ENCODE peak calls at places on chromosomes 13 and 19, in four cellular contexts. C is GM12878, A is HepG2, H is K562. N is an unnamed sample.

GRCh38 chr13:77026783-77027621 is at the start of gene FBXL3:
- DNase-seq in H (peak; percentile 86), A (peak; percentile 46), C (peak; percentile 35), N (peak; percentile 75)

GRCh38 chr19:13627531-13627930 is 121.3 kb upstream of the CACNA1A start:
- DNase-seq in H (no peak), C (no peak), A (no peak), N (no peak)

GRCh38 chr13:110388141-110388943 is 81.3 kb downstream of the COL4A2 start:
- DNase-seq in A (no peak), H (no peak), C (no peak), N (peak; percentile 29)

GRCh38 chr19:10501971-10502523 is 1.1 kb downstream of the KEAP1 start:
- DNase-seq in H (peak; percentile 42), A (peak; percentile 33), C (no peak), N (peak; percentile 45)

GRCh38 chr13:74883834-74884233 is 598.1 kb downstream of the TBC1D4 start:
- DNase-seq in C (no peak), H (no peak), A (no peak), N (no peak)

GRCh38 chr13:38766799-38767198 is 79.9 kb downstream of the FREM2 start:
- DNase-seq in H (no peak), C (no peak), A (no peak), N (no peak)

GRCh38 chr19:29708553-29709439 is 6.3 kb downstream of the C19orf12 start:
- DNase-seq in A (peak; percentile 79), C (no peak), H (no peak), N (no peak)

GRCh38 chr13:25699056-25699455 is 327.3 kb downstream of the ATP8A2 start:
- DNase-seq in A (no peak), C (no peak), H (no peak), N (no peak)

GRCh38 chr13:49356224-49356623 is 87.6 kb downstream of the CAB39L start:
- DNase-seq in C (no peak), H (no peak), A (no peak), N (no peak)

GRCh38 chr19:45477713-45478453 is 10.1 kb downstream of the FOSB start:
- DNase-seq in A (no peak), H (no peak), C (no peak), N (no peak)

GRCh38 chr13:39916330-39916729 is 260.9 kb downstream of the COG6 start:
- DNase-seq in H (no peak), C (no peak), A (no peak), N (no peak)

GRCh38 chr19:46710687-46711086 is 6.2 kb downstream of the PRKD2 start:
- DNase-seq in C (no peak), H (peak; percentile 68), A (no peak), N (peak; percentile 83)

GRCh38 chr13:27797228-27797624 is 4.9 kb downstream of the GSX1 start:
- DNase-seq in C (no peak), A (no peak), H (no peak), N (peak; percentile 78)

GRCh38 chr19:54684537-54684936 is 21.8 kb downstream of the LILRB4 start:
- DNase-seq in H (peak; percentile 64), C (no peak), A (peak; percentile 49), N (peak; percentile 28)

GRCh38 chr19:45215391-45216191 is 29.6 kb downstream of the EXOC3L2 start:
- DNase-seq in A (no peak), C (no peak), H (no peak), N (peak; percentile 54)

GRCh38 chr13:28753208-28753892 is 34.6 kb upstream of the SLC46A3 start:
- DNase-seq in H (no peak), C (no peak), A (peak; percentile 75), N (peak; percentile 36)

GRCh38 chr19:7360393-7360984 is 11.8 kb downstream of the ARHGEF18 start:
- DNase-seq in H (no peak), C (no peak), A (no peak), N (no peak)

GRCh38 chr19:45455707-45456499 is 11.9 kb upstream of the FOSB start:
- DNase-seq in H (peak; percentile 88), A (peak; percentile 89), C (no peak), N (peak; percentile 78)

GRCh38 chr19:9808855-9809646 is 9.8 kb downstream of the FBXL12 start:
- DNase-seq in A (no peak), C (no peak), H (no peak), N (no peak)

GRCh38 chr19:49327878-49328544 is 3.0 kb upstream of the SLC6A16 start:
- DNase-seq in A (peak; percentile 21), H (peak; percentile 59), C (no peak), N (peak; percentile 62)

GRCh38 chr19:47283405-47284059 is 8.8 kb downstream of the INAFM1 start:
- DNase-seq in C (no peak), A (no peak), H (no peak), N (no peak)

GRCh38 chr19:46606681-46607440 is 5.7 kb downstream of the CALM3 start:
- DNase-seq in A (no peak), H (no peak), C (no peak), N (peak; percentile 3)

GRCh38 chr19:35228177-35228930 is at the start of gene FAM187B:
- DNase-seq in C (no peak), H (no peak), A (no peak), N (no peak)

GRCh38 chr13:99657848-99658265 is 156.6 kb downstream of the TM9SF2 start:
- DNase-seq in H (no peak), C (no peak), A (no peak), N (peak; percentile 63)

GRCh38 chr19:28010656-28011055 is 1202.3 kb downstream of the UQCRFS1 start:
- DNase-seq in A (no peak), H (no peak), C (no peak), N (no peak)

GRCh38 chr19:28012361-28012760 is 1200.6 kb downstream of the UQCRFS1 start:
- DNase-seq in C (no peak), A (no peak), H (peak; percentile 22), N (peak; percentile 76)

GRCh38 chr19:28014821-28015405 is 1198.0 kb downstream of the UQCRFS1 start:
- DNase-seq in H (no peak), C (no peak), A (no peak), N (no peak)

GRCh38 chr19:28008695-28009094 is 1204.3 kb downstream of the UQCRFS1 start:
- DNase-seq in H (no peak), A (no peak), C (no peak), N (no peak)

GRCh38 chr19:28009696-28010095 is 1203.3 kb downstream of the UQCRFS1 start:
- DNase-seq in H (no peak), A (no peak), C (no peak), N (no peak)
- TF ChIP-seq TCF7 in H (no peak), A (no peak), C (no peak), N (no peak)

GRCh38 chr19:19588546-19588945 is 29.9 kb downstream of the PBX4 start:
- DNase-seq in H (no peak), C (no peak), A (no peak), N (no peak)

GRCh38 chr19:19592690-19593089 is 25.8 kb downstream of the PBX4 start:
- DNase-seq in H (no peak), A (no peak), C (no peak), N (no peak)

GRCh38 chr19:19591133-19591825 is 27.2 kb downstream of the PBX4 start:
- DNase-seq in H (no peak), A (peak; percentile 23), C (peak; percentile 84), N (peak; percentile 19)

GRCh38 chr19:19584356-19584755 is 34.1 kb downstream of the PBX4 start:
- DNase-seq in H (no peak), C (no peak), A (no peak), N (no peak)

DNA sequence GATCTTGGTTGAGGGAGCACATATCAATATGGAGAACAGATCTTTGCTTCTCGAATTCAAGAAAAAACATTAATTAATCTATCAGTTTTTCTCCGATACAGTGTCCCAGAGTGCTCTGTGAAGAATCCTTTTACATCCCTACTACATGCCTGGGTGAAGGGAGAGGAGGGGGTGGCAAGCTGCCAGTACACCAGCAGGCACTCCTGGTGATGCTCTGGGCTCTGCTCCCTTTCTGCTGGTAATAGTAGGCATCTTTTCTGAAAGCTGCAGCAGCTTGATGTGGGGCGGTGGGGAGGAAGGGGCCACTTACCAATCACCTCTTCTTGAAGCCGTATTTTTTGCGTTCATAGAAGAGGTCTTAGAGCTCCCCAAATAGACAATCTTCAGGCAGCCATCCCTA is 30.7 kb downstream of the PBX4 start:
- DNase-seq in C (no peak), H (no peak), A (no peak), N (no peak)
- TF ChIP-seq TCF7 in C (no peak), H (no peak), A (no peak), N (no peak)

GRCh38 chr19:42846597-42846996 is 32.9 kb downstream of the PSG1 start:
- DNase-seq in H (no peak), C (no peak), A (no peak), N (no peak)

DNA sequence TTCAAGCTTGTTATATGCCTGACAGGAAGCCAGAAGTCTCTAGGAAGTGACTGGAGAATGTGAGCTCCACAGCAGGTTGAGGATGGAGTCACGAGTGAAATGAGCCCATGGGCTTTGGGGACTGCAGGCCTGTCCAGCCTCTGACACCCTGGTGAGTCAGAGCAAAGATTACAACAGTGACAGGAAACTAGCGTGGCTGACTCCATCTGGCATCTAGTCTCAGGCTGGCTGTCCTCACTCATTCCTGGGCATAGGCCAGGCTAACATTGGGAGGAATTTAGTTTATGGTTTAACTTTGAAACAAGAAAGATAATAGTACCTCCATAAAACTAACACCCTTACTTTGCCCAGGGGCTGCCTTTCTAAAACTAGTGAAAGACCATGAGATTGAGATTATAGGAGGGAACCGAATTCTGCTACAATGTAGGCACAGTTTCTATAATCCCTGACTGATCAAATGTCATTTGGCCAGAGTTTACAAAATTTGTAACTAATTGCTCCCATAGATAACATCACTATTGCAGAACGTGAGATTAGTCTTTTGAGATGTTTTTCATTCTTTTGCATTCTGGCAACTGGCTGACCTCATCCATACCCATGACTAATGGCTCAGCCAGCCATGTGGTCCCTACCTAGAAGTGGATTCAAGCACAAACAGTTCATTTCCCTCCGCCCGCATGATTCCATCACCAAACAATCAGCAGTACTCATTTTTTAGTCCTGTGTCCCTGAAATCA is 28.4 kb downstream of the PSG1 start:
- DNase-seq in C (no peak), H (no peak), A (peak; percentile 15), N (no peak)
- TF ChIP-seq TCF7 in C (no peak), H (no peak), A (no peak), N (no peak)

GRCh38 chr13:37716796-37717195 is 118.2 kb upstream of the POSTN start:
- DNase-seq in C (no peak), H (no peak), A (no peak), N (no peak)

GRCh38 chr13:37716395-37716794 is 117.8 kb upstream of the POSTN start:
- DNase-seq in C (no peak), H (no peak), A (no peak), N (no peak)

GRCh38 chr13:37715606-37716015 is 117.0 kb upstream of the POSTN start:
- DNase-seq in C (no peak), H (no peak), A (no peak), N (no peak)
- TF ChIP-seq TCF7 in C (no peak), H (no peak), A (no peak), N (no peak)

GRCh38 chr13:113110852-113111315 is 5.3 kb downstream of the F7 start:
- DNase-seq in C (no peak), A (no peak), H (no peak), N (peak; percentile 18)
- TF ChIP-seq TCF7 in C (no peak), A (no peak), H (no peak), N (no peak)

GRCh38 chr19:16185123-16185924 is at the start of gene FAM32A:
- DNase-seq in A (peak; percentile 98), C (peak; percentile 98), H (peak; percentile 100), N (peak; percentile 97)
- TF ChIP-seq TCF7 in A (no peak), C (no peak), H (no peak), N (no peak)

N was measured in WTC11.